ENCODE peak calls at places on chromosomes 12 and 14, in five cellular contexts. B is CD8-positive, alpha-beta T cell; N is tibial artery; A is amygdala; H is EL. X is an unnamed sample.

GRCh38 chr12:113766880-113767878 is 198.9 kb downstream of the RBM19 start:
- DNase-seq in H (peak), B (no peak), N (no peak), A (no peak), X (no peak)

GRCh38 chr14:102187583-102188001 is 47.9 kb downstream of the WDR20 start:
- DNase-seq in A (no peak), N (no peak), B (no peak), H (no peak), X (no peak)

GRCh38 chr12:129927316-129927900 is 23.6 kb upstream of the TMEM132D start:
- DNase-seq in N (no peak), H (no peak), B (no peak), A (no peak), X (no peak)

GRCh38 chr12:124747426-124748161 is 116.1 kb downstream of the SCARB1 start:
- DNase-seq in B (no peak), H (peak), A (no peak), N (no peak), X (peak)

GRCh38 chr14:76168531-76168930 is 16.8 kb downstream of the GPATCH2L start:
- DNase-seq in B (no peak), A (no peak), H (peak), N (no peak), X (no peak)

GRCh38 chr14:104135904-104136471 is 2.4 kb upstream of the KIF26A start:
- DNase-seq in B (no peak), H (no peak), A (no peak), N (no peak), X (no peak)

GRCh38 chr14:25658988-25659387 is 609.0 kb upstream of the STXBP6 start:
- DNase-seq in H (no peak), A (no peak), B (no peak), N (no peak), X (no peak)

GRCh38 chr14:96455588-96455987 is 46.6 kb upstream of the PAPOLA start:
- DNase-seq in A (no peak), N (no peak), B (no peak), H (peak), X (no peak)

GRCh38 chr14:68320495-68320894 is 472.4 kb downstream of the ZFP36L1 start:
- DNase-seq in A (no peak), B (no peak), N (no peak), H (no peak), X (no peak)

GRCh38 chr12:124191024-124191359 is 103.9 kb upstream of the RFLNA start:
- DNase-seq in B (no peak), H (peak), N (no peak), A (no peak), X (no peak)

GRCh38 chr12:120225852-120226640 is 25.1 kb upstream of the RPLP0 start:
- DNase-seq in H (no peak), A (no peak), B (no peak), N (no peak), X (no peak)

GRCh38 chr14:54299393-54300363 is 97.1 kb upstream of the CDKN3 start:
- DNase-seq in A (no peak), B (no peak), H (no peak), N (no peak), X (no peak)

GRCh38 chr14:102888748-102889147 is 33.7 kb upstream of the AMN start:
- DNase-seq in N (no peak), B (no peak), A (no peak), H (no peak), X (no peak)

GRCh38 chr12:47082283-47082962 is 2.7 kb upstream of the AMIGO2 start:
- DNase-seq in N (no peak), H (no peak), B (no peak), A (no peak), X (no peak)

GRCh38 chr14:61528591-61529021 is 166.7 kb upstream of the HIF1A start:
- DNase-seq in B (no peak), H (peak), A (no peak), N (no peak), X (no peak)

GRCh38 chr14:44846232-44846824 is 115.4 kb downstream of the KLHL28 start:
- DNase-seq in A (no peak), H (peak), N (no peak), B (no peak), X (peak)

X was measured in GM12878.